ENCODE peak calls at places on chromosomes 3 and 15, in five cellular contexts. B is stomach, H is hepatocyte, D is breast epithelium, R is A549. C is an unnamed sample.

GRCh38 chr3:143895805-143896204 is 47.5 kb upstream of the SLC9A9 start:
- DNase-seq in B (no peak), H (no peak), D (no peak), R (no peak), C (no peak)

GRCh38 chr15:84781505-84781904 is 33.1 kb downstream of the ZNF592 start:
- DNase-seq in B (no peak), H (peak; percentile 40), D (no peak), R (no peak), C (no peak)

GRCh38 chr3:102179321-102180290 is 255.2 kb upstream of the ZPLD1 start:
- DNase-seq in B (no peak), H (no peak), D (no peak), R (no peak), C (no peak)

GRCh38 chr3:66609660-66610547 is 109.1 kb upstream of the LRIG1 start:
- DNase-seq in B (no peak), H (peak; percentile 18), D (peak; percentile 60), R (no peak), C (peak; percentile 93)

GRCh38 chr3:155847993-155848392 is 6.2 kb downstream of the SLC33A1 start:
- DNase-seq in B (no peak), H (no peak), D (no peak), R (no peak), C (no peak)

GRCh38 chr3:113214917-113215595 is 3.7 kb downstream of the BOC start:
- DNase-seq in B (no peak), H (no peak), D (no peak), R (no peak), C (no peak)

GRCh38 chr15:23052522-23052921 is 13.2 kb upstream of the TUBGCP5 start:
- DNase-seq in B (no peak), H (no peak), D (no peak), R (no peak), C (no peak)

GRCh38 chr15:81633889-81634288 is 259.9 kb upstream of the TMC3 start:
- DNase-seq in B (no peak), H (no peak), D (no peak), R (no peak), C (no peak)

GRCh38 chr3:11604139-11604895 is 39.4 kb downstream of the VGLL4 start:
- DNase-seq in B (no peak), H (peak; percentile 45), D (no peak), R (no peak), C (no peak)

GRCh38 chr3:193805448-193805847 is 212.4 kb downstream of the OPA1 start:
- DNase-seq in B (peak; percentile 67), H (peak; percentile 90), D (peak; percentile 92), R (peak; percentile 80), C (peak; percentile 96)

GRCh38 chr15:96463376-96463775 is 132.9 kb downstream of the NR2F2 start:
- DNase-seq in B (no peak), H (no peak), D (no peak), R (no peak), C (no peak)

GRCh38 chr15:68283401-68283800 is 5.9 kb downstream of the FEM1B start:
- DNase-seq in B (no peak), H (no peak), D (no peak), R (no peak), C (no peak)

GRCh38 chr3:74750901-74751300 is 136.4 kb upstream of the CNTN3 start:
- DNase-seq in B (no peak), H (no peak), D (no peak), R (no peak), C (no peak)

GRCh38 chr15:38193496-38193895 is 59.1 kb upstream of the SPRED1 start:
- DNase-seq in B (no peak), H (no peak), D (no peak), R (no peak), C (no peak)

GRCh38 chr3:141266797-141267555 is 35.4 kb downstream of the PXYLP1 start:
- DNase-seq in B (no peak), H (no peak), D (no peak), R (no peak), C (no peak)

GRCh38 chr3:148077318-148077923 is 620.3 kb upstream of the AGTR1 start:
- DNase-seq in B (no peak), H (peak; percentile 15), D (no peak), R (peak; percentile 11), C (peak; percentile 65)

GRCh38 chr15:55685292-55685691 is 57.7 kb downstream of the PRTG start:
- DNase-seq in B (no peak), H (no peak), D (no peak), R (no peak), C (no peak)

GRCh38 chr3:9553949-9554513 is 409 bp upstream of the LHFPL4 start:
- DNase-seq in B (no peak), H (no peak), D (no peak), R (no peak), C (no peak)

GRCh38 chr3:66144792-66145733 is 75.7 kb upstream of the SLC25A26 start:
- DNase-seq in B (no peak), H (no peak), D (no peak), R (no peak), C (no peak)

GRCh38 chr3:55246016-55246415 is 241.1 kb downstream of the WNT5A start:
- DNase-seq in B (no peak), H (no peak), D (no peak), R (no peak), C (no peak)

GRCh38 chr15:36278219-36278618 is 301.2 kb upstream of the CDIN1 start:
- DNase-seq in B (no peak), H (no peak), D (no peak), R (no peak), C (no peak)

GRCh38 chr3:105518806-105519418 is 152.2 kb downstream of the ALCAM start:
- DNase-seq in B (no peak), H (peak; percentile 70), D (no peak), R (peak; percentile 19), C (peak; percentile 11)

GRCh38 chr3:60708191-60708975 is 542.9 kb downstream of the FHIT start:
- DNase-seq in B (no peak), H (peak; percentile 54), D (no peak), R (no peak), C (peak; percentile 9)

GRCh38 chr15:78360426-78360825 is 20.3 kb downstream of the CRABP1 start:
- DNase-seq in B (no peak), H (peak; percentile 76), D (no peak), R (no peak), C (peak; percentile 42)

GRCh38 chr15:38226867-38227266 is 25.8 kb upstream of the SPRED1 start:
- DNase-seq in B (peak; percentile 52), H (peak; percentile 62), D (no peak), R (peak; percentile 36), C (peak; percentile 97)

GRCh38 chr15:88603885-88604284 is 17.3 kb upstream of the AEN start:
- DNase-seq in B (no peak), H (no peak), D (no peak), R (no peak), C (no peak)

GRCh38 chr15:88606437-88606794 is 14.7 kb upstream of the AEN start:
- DNase-seq in B (no peak), H (no peak), D (no peak), R (no peak), C (no peak)

GRCh38 chr15:88605507-88606436 is 15.4 kb upstream of the AEN start:
- DNase-seq in B (peak; percentile 50), H (peak; percentile 73), D (no peak), R (no peak), C (peak; percentile 55)

GRCh38 chr15:88604381-88604951 is 16.7 kb upstream of the AEN start:
- DNase-seq in B (no peak), H (no peak), D (no peak), R (no peak), C (peak; percentile 28)

GRCh38 chr15:88604972-88605506 is 16.1 kb upstream of the AEN start:
- DNase-seq in B (no peak), H (no peak), D (no peak), R (no peak), C (no peak)
- H3K4me3 ChIP-seq in B (peak overlapping the region; percentile 15), H (no peak overlapping the region), D (no peak overlapping the region), R (peak overlapping the region; percentile 33), C (no peak overlapping the region)

DNA sequence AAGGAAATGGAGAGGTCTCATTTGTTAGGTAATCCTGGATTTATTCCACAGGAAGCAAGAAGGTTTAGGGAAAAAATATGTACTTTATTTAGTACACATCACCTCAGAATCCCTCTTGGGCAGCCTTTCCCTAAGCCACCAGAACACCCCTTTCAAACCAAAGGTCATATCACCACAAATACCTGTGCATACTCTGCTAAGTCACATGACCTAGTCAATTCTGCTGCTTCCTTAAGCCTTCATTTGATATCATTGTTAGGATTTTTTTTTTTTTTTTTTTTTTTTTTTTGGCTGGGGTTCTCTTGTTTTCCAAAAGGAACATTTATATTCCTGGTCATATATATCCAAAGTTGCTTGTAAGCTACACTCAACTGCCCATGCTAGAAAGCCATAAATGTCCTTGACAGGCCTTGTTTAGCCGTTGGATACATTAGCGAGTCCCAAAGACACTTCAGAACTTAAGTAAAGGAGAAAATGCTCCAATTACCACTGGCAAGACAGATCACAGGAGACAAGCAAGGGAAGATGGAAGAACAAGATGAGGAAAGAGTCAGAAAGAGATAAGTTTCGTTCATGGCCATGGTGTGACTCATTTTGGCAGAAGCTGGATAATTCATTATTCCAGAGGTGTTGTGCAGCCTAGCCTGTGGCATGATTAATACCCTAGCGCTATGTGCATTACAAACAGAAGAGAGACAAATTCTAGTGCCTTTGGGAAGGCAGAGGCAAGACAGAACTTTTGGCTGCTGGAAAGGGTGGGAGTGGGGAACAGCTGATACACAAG is 155.6 kb upstream of the SLC2A2 start:
- DNase-seq in B (no peak), H (no peak), D (no peak), R (no peak), C (no peak)
- H3K27ac ChIP-seq in B (no peak overlapping the region), H (no peak overlapping the region), D (no peak overlapping the region), R (no peak overlapping the region), C (no peak overlapping the region)

GRCh38 chr3:197846491-197846890 is 55.4 kb downstream of the LRCH3 start:
- DNase-seq in B (no peak), H (no peak), D (no peak), R (no peak), C (no peak)

GRCh38 chr3:197847866-197848401 is 56.9 kb downstream of the LRCH3 start:
- DNase-seq in B (no peak), H (peak; percentile 8), D (no peak), R (no peak), C (no peak)
- H3K4me3 ChIP-seq in B (peak overlapping the region; percentile 2), H (no peak overlapping the region), D (peak overlapping the region; percentile 19), R (no peak overlapping the region), C (no peak overlapping the region)

GRCh38 chr3:171295502-171296373 is 164.5 kb downstream of the TNIK start:
- DNase-seq in B (no peak), H (no peak), D (no peak), R (no peak), C (no peak)
- H3K27ac ChIP-seq in B (no peak overlapping the region), H (no peak overlapping the region), D (peak overlapping the region; percentile 32), R (no peak overlapping the region), C (no peak overlapping the region)